ENCODE peak calls at places on chromosome 15, in four cellular contexts. T is brain microvascular endothelial cell, O is right cardiac atrium, X is small intestine. P is an unnamed sample.

GRCh38 chr15:93462690-93463089 is 373.7 kb upstream of the RGMA start:
- DNase-seq in T (no peak), O (no peak), X (no peak), P (no peak)

GRCh38 chr15:55858661-55859060 is 115.7 kb upstream of the PRTG start:
- DNase-seq in T (peak; percentile 18), O (no peak), X (no peak), P (no peak)

GRCh38 chr15:78978601-78979179 is 33.8 kb upstream of the CTSH start:
- DNase-seq in T (no peak), O (no peak), X (no peak), P (no peak)

GRCh38 chr15:82663186-82663600 is 16.0 kb upstream of the CPEB1 start:
- DNase-seq in T (no peak), O (peak; percentile 69), X (peak; percentile 40), P (no peak)

GRCh38 chr15:28101201-28101600 is 2.1 kb upstream of the OCA2 start:
- DNase-seq in T (no peak), O (no peak), X (no peak), P (no peak)

GRCh38 chr15:78974272-78974918 is 29.5 kb upstream of the CTSH start:
- DNase-seq in T (no peak), O (no peak), X (no peak), P (no peak)

GRCh38 chr15:38335106-38335505 is 82.5 kb downstream of the SPRED1 start:
- DNase-seq in T (no peak), O (no peak), X (no peak), P (no peak)

GRCh38 chr15:63347074-63347859 is 34.4 kb downstream of the CA12 start:
- DNase-seq in T (no peak), O (no peak), X (no peak), P (no peak)

GRCh38 chr15:92011611-92012367 is 158.3 kb downstream of the SLCO3A1 start:
- DNase-seq in T (no peak), O (no peak), X (no peak), P (peak; percentile 22)

GRCh38 chr15:51992953-51993352 is 21.4 kb upstream of the LEO1 start:
- DNase-seq in T (no peak), O (no peak), X (peak; percentile 58), P (no peak)

GRCh38 chr15:55786341-55786740 is 43.4 kb upstream of the PRTG start:
- DNase-seq in T (no peak), O (no peak), X (no peak), P (no peak)

GRCh38 chr15:70488002-70488605 is 275.3 kb downstream of the UACA start:
- DNase-seq in T (peak; percentile 71), O (peak; percentile 88), X (peak; percentile 70), P (no peak)

GRCh38 chr15:28942521-28943035 is 56.8 kb downstream of the APBA2 start:
- DNase-seq in T (no peak), O (no peak), X (no peak), P (no peak)

GRCh38 chr15:70240082-70240481 is 142.4 kb upstream of the TLE3 start:
- DNase-seq in T (no peak), O (no peak), X (no peak), P (no peak)

GRCh38 chr15:52042051-52042851 is 23.2 kb downstream of the MAPK6 start:
- DNase-seq in T (no peak), O (no peak), X (no peak), P (no peak)

GRCh38 chr15:75354454-75354853 is 7.6 kb downstream of the NEIL1 start:
- DNase-seq in T (no peak), O (no peak), X (no peak), P (no peak)

GRCh38 chr15:82597815-82598214 is 49.3 kb downstream of the CPEB1 start:
- DNase-seq in T (no peak), O (no peak), X (no peak), P (peak; percentile 3)

GRCh38 chr15:101664303-101664913 is 12.2 kb upstream of the TM2D3 start:
- DNase-seq in T (no peak), O (no peak), X (no peak), P (no peak)

GRCh38 chr15:58065445-58066041 is at the start of gene ALDH1A2:
- DNase-seq in T (no peak), O (peak; percentile 86), X (no peak), P (no peak)

GRCh38 chr15:70101459-70102113 is 3.9 kb upstream of the TLE3 start:
- DNase-seq in T (peak; percentile 88), O (peak; percentile 75), X (peak; percentile 94), P (no peak)

GRCh38 chr15:50077655-50078054 is 41.4 kb downstream of the ATP8B4 start:
- DNase-seq in T (no peak), O (no peak), X (no peak), P (no peak)

GRCh38 chr15:41512512-41513281 is 930 bp downstream of the LTK start:
- DNase-seq in T (no peak), O (no peak), X (peak; percentile 70), P (no peak)

GRCh38 chr15:86894269-86894668 is 814.6 kb downstream of the AGBL1 start:
- DNase-seq in T (no peak), O (no peak), X (no peak), P (no peak)

GRCh38 chr15:88975891-88976290 is 62.7 kb upstream of the MFGE8 start:
- DNase-seq in T (no peak), O (no peak), X (no peak), P (no peak)

GRCh38 chr15:74240002-74240568 is 4.0 kb downstream of the CCDC33 start:
- DNase-seq in T (peak; percentile 57), O (peak; percentile 94), X (peak; percentile 86), P (peak; percentile 57)

GRCh38 chr15:84023636-84024035 is 211.9 kb upstream of the GOLGA6L4 start:
- DNase-seq in T (peak; percentile 18), O (no peak), X (no peak), P (no peak)

GRCh38 chr15:92951800-92952199 is 51.7 kb downstream of the CHD2 start:
- DNase-seq in T (no peak), O (no peak), X (no peak), P (no peak)

GRCh38 chr15:59282515-59283337 is 76.1 kb downstream of the LDHAL6B start:
- DNase-seq in T (no peak), O (no peak), X (no peak), P (no peak)
- H3K27ac ChIP-seq in T (no peak overlapping the region), O (no peak overlapping the region), X (peak overlapping the region; percentile 72), P (peak overlapping the region; percentile 96)

DNA sequence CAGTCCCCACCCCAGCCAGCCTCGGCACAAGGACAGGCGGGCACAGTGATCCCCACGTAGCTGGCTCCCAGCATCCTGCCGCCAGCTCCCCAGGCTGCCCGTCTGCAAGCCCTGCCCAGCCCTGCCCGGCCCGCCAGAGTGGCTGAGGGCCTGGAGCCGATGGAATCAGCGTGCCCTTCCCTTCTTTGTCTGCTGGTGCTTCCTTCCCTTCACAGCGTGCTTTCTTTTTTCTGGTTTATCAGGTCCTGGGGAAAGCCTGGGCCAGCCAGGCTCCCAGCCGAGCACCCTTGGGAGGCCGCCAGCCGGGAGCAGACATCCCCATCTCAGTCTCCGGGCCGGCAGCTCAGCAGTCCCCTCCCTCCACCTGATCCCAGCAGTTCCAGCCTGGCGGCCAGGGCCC is 54.7 kb upstream of the SMAD6 start:
- DNase-seq in T (no peak), O (peak; percentile 92), X (no peak), P (no peak)
- H3K27ac ChIP-seq in T (no peak overlapping the region), O (peak overlapping the region; percentile 79), X (no peak overlapping the region), P (no peak overlapping the region)

GRCh38 chr15:25177955-25178801 is 223.4 kb downstream of the SNRPN start:
- DNase-seq in T (no peak), O (peak; percentile 10), X (no peak), P (no peak)
- H3K27ac ChIP-seq in T (no peak overlapping the region), O (no peak overlapping the region), X (no peak overlapping the region), P (no peak overlapping the region)

GRCh38 chr15:77720617-77721016 is 87.9 kb upstream of the LINGO1 start:
- DNase-seq in T (no peak), O (no peak), X (no peak), P (no peak)

GRCh38 chr15:77724649-77725048 is 91.9 kb upstream of the LINGO1 start:
- DNase-seq in T (no peak), O (no peak), X (no peak), P (no peak)

GRCh38 chr15:77722759-77723460 is 90.2 kb upstream of the LINGO1 start:
- DNase-seq in T (no peak), O (no peak), X (no peak), P (no peak)

GRCh38 chr15:77721963-77722362 is 89.3 kb upstream of the LINGO1 start:
- DNase-seq in T (no peak), O (no peak), X (no peak), P (no peak)

GRCh38 chr15:77723756-77724155 is 91.0 kb upstream of the LINGO1 start:
- DNase-seq in T (no peak), O (no peak), X (no peak), P (no peak)
- H3K27ac ChIP-seq in T (no peak overlapping the region), O (no peak overlapping the region), X (no peak overlapping the region), P (no peak overlapping the region)

DNA sequence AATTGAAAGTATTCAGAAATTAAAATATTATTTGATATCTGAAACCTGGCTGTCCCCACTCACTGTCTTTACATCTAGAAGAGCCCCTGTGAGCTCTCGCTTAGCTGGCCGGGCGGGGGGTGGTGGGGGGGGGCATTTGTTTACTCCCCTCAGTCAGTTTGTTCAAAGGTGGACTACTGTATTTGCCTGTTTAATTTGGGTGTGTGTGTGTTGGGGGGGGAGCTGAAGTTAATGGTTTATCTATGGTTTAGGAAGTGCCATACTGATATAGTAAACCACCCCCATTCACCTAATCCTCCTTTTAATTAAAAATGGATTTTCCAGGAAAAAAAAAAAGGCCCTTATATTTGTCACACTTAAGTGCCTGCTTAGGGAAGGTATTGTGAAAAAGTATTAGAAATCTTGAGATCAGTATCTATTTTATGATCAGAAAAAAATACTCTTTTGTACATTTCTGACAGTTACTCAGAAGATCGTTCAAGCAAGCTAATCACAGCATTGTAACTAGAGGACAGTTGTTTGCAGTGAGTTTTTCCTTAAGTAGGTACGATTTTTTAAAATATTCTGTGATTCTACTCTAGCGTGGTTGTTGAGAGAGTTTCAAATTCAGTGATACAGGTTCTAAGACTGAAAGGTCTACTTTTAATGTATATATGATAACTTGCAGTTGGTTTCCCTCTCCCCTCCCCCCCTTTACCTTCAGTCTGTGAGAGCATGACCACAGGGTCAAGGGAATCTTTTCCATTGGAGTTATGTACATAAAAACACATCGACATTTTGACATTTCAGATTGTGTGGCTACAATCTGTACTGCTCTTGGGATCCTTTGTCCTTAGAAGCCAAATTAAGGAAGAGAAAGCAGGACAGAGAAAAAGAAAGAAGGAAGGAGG is 8.5 kb downstream of the NR2F2 start:
- DNase-seq in T (peak; percentile 6), O (no peak), X (no peak), P (no peak)
- H3K27ac ChIP-seq in T (peak overlapping the region; percentile 77), O (peak overlapping the region; percentile 77), X (no peak overlapping the region), P (peak overlapping the region; percentile 94)

GRCh38 chr15:96254168-96254567 is 76.3 kb upstream of the NR2F2 start:
- DNase-seq in T (no peak), O (no peak), X (no peak), P (no peak)

GRCh38 chr15:96252148-96252547 is 78.4 kb upstream of the NR2F2 start:
- DNase-seq in T (no peak), O (no peak), X (peak; percentile 14), P (no peak)

GRCh38 chr15:96253137-96253747 is 77.3 kb upstream of the NR2F2 start:
- DNase-seq in T (no peak), O (no peak), X (no peak), P (no peak)

GRCh38 chr15:96255599-96255998 is 74.9 kb upstream of the NR2F2 start:
- DNase-seq in T (no peak), O (no peak), X (no peak), P (no peak)
- H3K27ac ChIP-seq in T (no peak overlapping the region), O (no peak overlapping the region), X (no peak overlapping the region), P (no peak overlapping the region)

P was measured in epithelial cell of prostate.